ENCODE peak calls at places on chromosomes 2 and 18, in ten cellular contexts. One of them, this sample, is unnamed.

GRCh38 chr2:25829377-25829704 is 48.9 kb downstream of the ASXL2 start:
- DNase-seq in heart right ventricle: no peak
- DNase-seq in glutamatergic neuron: no peak
- DNase-seq in cardiac fibroblast: peak
- DNase-seq in A549: no peak
- DNase-seq in AG04449: no peak
- DNase-seq in nephron progenitor cell: no peak
- DNase-seq in CD8-positive, alpha-beta T cell: no peak
- DNase-seq in RWPE1: no peak
- DNase-seq in right lobe of liver: no peak
- DNase-seq in this sample: no peak

GRCh38 chr18:8686556-8686955 is 18.8 kb upstream of the MTCL1 start:
- DNase-seq in heart right ventricle: no peak
- DNase-seq in glutamatergic neuron: no peak
- DNase-seq in cardiac fibroblast: no peak
- DNase-seq in A549: no peak
- DNase-seq in AG04449: no peak
- DNase-seq in nephron progenitor cell: no peak
- DNase-seq in CD8-positive, alpha-beta T cell: no peak
- DNase-seq in RWPE1: no peak
- DNase-seq in right lobe of liver: no peak
- DNase-seq in this sample: no peak

GRCh38 chr2:236180831-236181453 is 12.8 kb upstream of the GBX2 start:
- DNase-seq in heart right ventricle: peak
- DNase-seq in glutamatergic neuron: peak
- DNase-seq in cardiac fibroblast: peak
- DNase-seq in A549: peak
- DNase-seq in AG04449: no peak
- DNase-seq in nephron progenitor cell: peak
- DNase-seq in CD8-positive, alpha-beta T cell: peak
- DNase-seq in RWPE1: peak
- DNase-seq in right lobe of liver: peak
- DNase-seq in this sample: no peak

GRCh38 chr18:31647354-31647753 is 37.0 kb downstream of the B4GALT6 start:
- DNase-seq in heart right ventricle: no peak
- DNase-seq in glutamatergic neuron: no peak
- DNase-seq in cardiac fibroblast: no peak
- DNase-seq in A549: no peak
- DNase-seq in AG04449: no peak
- DNase-seq in nephron progenitor cell: no peak
- DNase-seq in CD8-positive, alpha-beta T cell: no peak
- DNase-seq in RWPE1: no peak
- DNase-seq in right lobe of liver: no peak
- DNase-seq in this sample: no peak

GRCh38 chr2:69086466-69086865 is 73.5 kb downstream of the ANTXR1 start:
- DNase-seq in heart right ventricle: no peak
- DNase-seq in glutamatergic neuron: no peak
- DNase-seq in cardiac fibroblast: no peak
- DNase-seq in A549: no peak
- DNase-seq in AG04449: no peak
- DNase-seq in nephron progenitor cell: no peak
- DNase-seq in CD8-positive, alpha-beta T cell: no peak
- DNase-seq in RWPE1: no peak
- DNase-seq in right lobe of liver: no peak
- DNase-seq in this sample: no peak

GRCh38 chr2:73260338-73260984 is 23.8 kb downstream of the FBXO41 start:
- DNase-seq in heart right ventricle: peak
- DNase-seq in glutamatergic neuron: peak
- DNase-seq in cardiac fibroblast: peak
- DNase-seq in A549: peak
- DNase-seq in AG04449: no peak
- DNase-seq in nephron progenitor cell: peak
- DNase-seq in CD8-positive, alpha-beta T cell: no peak
- DNase-seq in RWPE1: peak
- DNase-seq in right lobe of liver: no peak
- DNase-seq in this sample: no peak

GRCh38 chr2:238327751-238328150 is 7.4 kb downstream of the TRAF3IP1 start:
- DNase-seq in heart right ventricle: no peak
- DNase-seq in glutamatergic neuron: no peak
- DNase-seq in cardiac fibroblast: no peak
- DNase-seq in A549: no peak
- DNase-seq in AG04449: no peak
- DNase-seq in nephron progenitor cell: no peak
- DNase-seq in CD8-positive, alpha-beta T cell: no peak
- DNase-seq in RWPE1: no peak
- DNase-seq in right lobe of liver: no peak
- DNase-seq in this sample: no peak

GRCh38 chr2:165675551-165675968 is 118.5 kb downstream of the GALNT3 start:
- DNase-seq in heart right ventricle: no peak
- DNase-seq in glutamatergic neuron: no peak
- DNase-seq in cardiac fibroblast: no peak
- DNase-seq in A549: peak
- DNase-seq in AG04449: no peak
- DNase-seq in nephron progenitor cell: no peak
- DNase-seq in CD8-positive, alpha-beta T cell: no peak
- DNase-seq in RWPE1: no peak
- DNase-seq in right lobe of liver: no peak
- DNase-seq in this sample: no peak

GRCh38 chr2:158890296-158890905 is 78.0 kb upstream of the TANC1 start:
- DNase-seq in heart right ventricle: no peak
- DNase-seq in glutamatergic neuron: no peak
- DNase-seq in cardiac fibroblast: no peak
- DNase-seq in A549: no peak
- DNase-seq in AG04449: no peak
- DNase-seq in nephron progenitor cell: no peak
- DNase-seq in CD8-positive, alpha-beta T cell: no peak
- DNase-seq in RWPE1: no peak
- DNase-seq in right lobe of liver: no peak
- DNase-seq in this sample: no peak

GRCh38 chr18:62586148-62586774 is 63.4 kb downstream of the ZCCHC2 start:
- DNase-seq in heart right ventricle: peak
- DNase-seq in glutamatergic neuron: peak
- DNase-seq in cardiac fibroblast: peak
- DNase-seq in A549: peak
- DNase-seq in AG04449: no peak
- DNase-seq in nephron progenitor cell: peak
- DNase-seq in CD8-positive, alpha-beta T cell: peak
- DNase-seq in RWPE1: peak
- DNase-seq in right lobe of liver: peak
- DNase-seq in this sample: no peak

GRCh38 chr2:33000986-33001385 is 54.2 kb downstream of the LTBP1 start:
- DNase-seq in heart right ventricle: no peak
- DNase-seq in glutamatergic neuron: no peak
- DNase-seq in cardiac fibroblast: no peak
- DNase-seq in A549: no peak
- DNase-seq in AG04449: peak
- DNase-seq in nephron progenitor cell: no peak
- DNase-seq in CD8-positive, alpha-beta T cell: no peak
- DNase-seq in RWPE1: no peak
- DNase-seq in right lobe of liver: peak
- DNase-seq in this sample: no peak

GRCh38 chr2:20682166-20682565 is 15.2 kb downstream of the GDF7 start:
- DNase-seq in heart right ventricle: no peak
- DNase-seq in glutamatergic neuron: peak
- DNase-seq in cardiac fibroblast: no peak
- DNase-seq in A549: no peak
- DNase-seq in AG04449: no peak
- DNase-seq in nephron progenitor cell: no peak
- DNase-seq in CD8-positive, alpha-beta T cell: no peak
- DNase-seq in RWPE1: no peak
- DNase-seq in right lobe of liver: no peak
- DNase-seq in this sample: no peak
- TF ChIP-seq CTCF in heart right ventricle: peak
- TF ChIP-seq CTCF in glutamatergic neuron: peak
- TF ChIP-seq CTCF in cardiac fibroblast: peak
- TF ChIP-seq CTCF in A549: peak
- TF ChIP-seq CTCF in AG04449: peak
- TF ChIP-seq CTCF in nephron progenitor cell: peak
- TF ChIP-seq CTCF in CD8-positive, alpha-beta T cell: no peak
- TF ChIP-seq CTCF in RWPE1: no peak
- TF ChIP-seq CTCF in right lobe of liver: peak
- TF ChIP-seq CTCF in this sample: peak

GRCh38 chr2:191803007-191803406 is 43.9 kb downstream of the CAVIN2 start:
- DNase-seq in heart right ventricle: no peak
- DNase-seq in glutamatergic neuron: no peak
- DNase-seq in cardiac fibroblast: no peak
- DNase-seq in A549: no peak
- DNase-seq in AG04449: no peak
- DNase-seq in nephron progenitor cell: no peak
- DNase-seq in CD8-positive, alpha-beta T cell: no peak
- DNase-seq in RWPE1: no peak
- DNase-seq in right lobe of liver: no peak
- DNase-seq in this sample: no peak

GRCh38 chr2:191802180-191802579 is 44.7 kb downstream of the CAVIN2 start:
- DNase-seq in heart right ventricle: no peak
- DNase-seq in glutamatergic neuron: no peak
- DNase-seq in cardiac fibroblast: no peak
- DNase-seq in A549: no peak
- DNase-seq in AG04449: no peak
- DNase-seq in nephron progenitor cell: no peak
- DNase-seq in CD8-positive, alpha-beta T cell: no peak
- DNase-seq in RWPE1: no peak
- DNase-seq in right lobe of liver: no peak
- DNase-seq in this sample: no peak

GRCh38 chr2:191806396-191806795 is 40.5 kb downstream of the CAVIN2 start:
- DNase-seq in heart right ventricle: no peak
- DNase-seq in glutamatergic neuron: no peak
- DNase-seq in cardiac fibroblast: peak
- DNase-seq in A549: no peak
- DNase-seq in AG04449: no peak
- DNase-seq in nephron progenitor cell: no peak
- DNase-seq in CD8-positive, alpha-beta T cell: no peak
- DNase-seq in RWPE1: no peak
- DNase-seq in right lobe of liver: no peak
- DNase-seq in this sample: no peak

GRCh38 chr2:191800874-191801273 is 46.0 kb downstream of the CAVIN2 start:
- DNase-seq in heart right ventricle: no peak
- DNase-seq in glutamatergic neuron: no peak
- DNase-seq in cardiac fibroblast: peak
- DNase-seq in A549: no peak
- DNase-seq in AG04449: no peak
- DNase-seq in nephron progenitor cell: no peak
- DNase-seq in CD8-positive, alpha-beta T cell: no peak
- DNase-seq in RWPE1: no peak
- DNase-seq in right lobe of liver: no peak
- DNase-seq in this sample: no peak

DNA sequence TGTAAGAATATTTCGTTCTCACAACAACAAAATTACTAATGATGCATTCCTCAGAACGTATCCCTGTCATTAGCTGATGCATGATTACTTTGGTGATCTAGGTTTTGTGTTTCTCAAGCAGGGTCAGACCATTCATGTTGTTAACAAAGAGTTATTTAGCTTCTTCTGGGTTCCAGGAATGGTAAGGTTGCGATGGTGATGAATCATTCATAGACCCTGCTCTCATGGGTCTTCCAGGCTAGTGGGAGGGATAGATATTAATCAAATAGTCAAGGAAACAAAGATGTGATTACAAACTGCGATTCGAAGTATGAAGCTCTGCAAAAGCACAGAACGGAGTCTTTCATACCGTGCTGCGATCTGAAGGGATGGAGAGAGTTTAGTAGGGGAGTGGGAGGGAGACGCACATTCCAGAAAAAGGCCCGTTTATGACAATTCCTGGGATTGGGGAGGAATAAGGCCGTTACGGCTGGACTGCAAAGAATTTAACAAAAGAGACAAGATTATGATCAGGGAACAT is 42.1 kb downstream of the CAVIN2 start:
- DNase-seq in heart right ventricle: no peak
- DNase-seq in glutamatergic neuron: no peak
- DNase-seq in cardiac fibroblast: no peak
- DNase-seq in A549: no peak
- DNase-seq in AG04449: no peak
- DNase-seq in nephron progenitor cell: no peak
- DNase-seq in CD8-positive, alpha-beta T cell: no peak
- DNase-seq in RWPE1: no peak
- DNase-seq in right lobe of liver: no peak
- DNase-seq in this sample: no peak
- TF ChIP-seq CTCF in heart right ventricle: no peak
- TF ChIP-seq CTCF in glutamatergic neuron: no peak
- TF ChIP-seq CTCF in cardiac fibroblast: no peak
- TF ChIP-seq CTCF in A549: no peak
- TF ChIP-seq CTCF in AG04449: no peak
- TF ChIP-seq CTCF in nephron progenitor cell: no peak
- TF ChIP-seq CTCF in CD8-positive, alpha-beta T cell: no peak
- TF ChIP-seq CTCF in RWPE1: no peak
- TF ChIP-seq CTCF in right lobe of liver: no peak
- TF ChIP-seq CTCF in this sample: no peak

GRCh38 chr2:196804381-196804780 is 4.8 kb downstream of the C2orf66 start:
- DNase-seq in heart right ventricle: no peak
- DNase-seq in glutamatergic neuron: no peak
- DNase-seq in cardiac fibroblast: no peak
- DNase-seq in A549: no peak
- DNase-seq in AG04449: no peak
- DNase-seq in nephron progenitor cell: no peak
- DNase-seq in CD8-positive, alpha-beta T cell: no peak
- DNase-seq in RWPE1: no peak
- DNase-seq in right lobe of liver: no peak
- DNase-seq in this sample: no peak

GRCh38 chr2:196809260-196809659 is at the start of gene C2orf66:
- DNase-seq in heart right ventricle: no peak
- DNase-seq in glutamatergic neuron: no peak
- DNase-seq in cardiac fibroblast: no peak
- DNase-seq in A549: no peak
- DNase-seq in AG04449: no peak
- DNase-seq in nephron progenitor cell: no peak
- DNase-seq in CD8-positive, alpha-beta T cell: no peak
- DNase-seq in RWPE1: no peak
- DNase-seq in right lobe of liver: no peak
- DNase-seq in this sample: no peak

DNA sequence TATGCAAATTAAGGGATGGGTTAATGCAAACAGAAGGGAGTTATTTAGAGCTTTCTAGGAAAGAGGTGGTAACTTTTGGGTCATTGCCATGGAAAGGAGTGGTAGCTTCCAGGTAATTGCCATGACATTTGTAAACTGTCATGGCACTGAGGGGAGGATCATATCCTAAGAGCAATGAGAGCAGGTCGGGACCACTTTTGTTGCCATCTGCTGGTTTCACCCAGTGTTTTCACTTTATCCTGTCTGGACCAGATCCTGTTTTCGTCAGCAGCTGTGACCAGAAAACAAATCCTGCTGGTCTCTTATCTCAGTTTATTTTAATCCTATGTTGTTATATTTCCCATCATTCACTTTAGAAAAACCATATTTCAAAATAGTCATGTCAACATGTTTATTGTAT is 874 bp downstream of the C2orf66 start:
- DNase-seq in heart right ventricle: no peak
- DNase-seq in glutamatergic neuron: no peak
- DNase-seq in cardiac fibroblast: peak
- DNase-seq in A549: peak
- DNase-seq in AG04449: no peak
- DNase-seq in nephron progenitor cell: no peak
- DNase-seq in CD8-positive, alpha-beta T cell: no peak
- DNase-seq in RWPE1: no peak
- DNase-seq in right lobe of liver: no peak
- DNase-seq in this sample: no peak
- TF ChIP-seq CTCF in heart right ventricle: peak
- TF ChIP-seq CTCF in glutamatergic neuron: no peak
- TF ChIP-seq CTCF in cardiac fibroblast: no peak
- TF ChIP-seq CTCF in A549: no peak
- TF ChIP-seq CTCF in AG04449: no peak
- TF ChIP-seq CTCF in nephron progenitor cell: no peak
- TF ChIP-seq CTCF in CD8-positive, alpha-beta T cell: no peak
- TF ChIP-seq CTCF in RWPE1: no peak
- TF ChIP-seq CTCF in right lobe of liver: no peak
- TF ChIP-seq CTCF in this sample: no peak

GRCh38 chr18:40932862-40933261 is 1022.2 kb upstream of the PIK3C3 start:
- DNase-seq in heart right ventricle: no peak
- DNase-seq in glutamatergic neuron: no peak
- DNase-seq in cardiac fibroblast: no peak
- DNase-seq in A549: no peak
- DNase-seq in AG04449: no peak
- DNase-seq in nephron progenitor cell: no peak
- DNase-seq in CD8-positive, alpha-beta T cell: no peak
- DNase-seq in RWPE1: no peak
- DNase-seq in right lobe of liver: no peak
- DNase-seq in this sample: no peak
- TF ChIP-seq CTCF in heart right ventricle: no peak
- TF ChIP-seq CTCF in glutamatergic neuron: no peak
- TF ChIP-seq CTCF in cardiac fibroblast: no peak
- TF ChIP-seq CTCF in A549: no peak
- TF ChIP-seq CTCF in AG04449: no peak
- TF ChIP-seq CTCF in nephron progenitor cell: no peak
- TF ChIP-seq CTCF in CD8-positive, alpha-beta T cell: no peak
- TF ChIP-seq CTCF in RWPE1: no peak
- TF ChIP-seq CTCF in right lobe of liver: no peak
- TF ChIP-seq CTCF in this sample: no peak

This sample was measured in chondrocyte.